ENCODE peak calls at places on chromosomes 6 and 20, in four cellular contexts. M, R, N and D are unnamed samples.

GRCh38 chr20:25136643-25137559 is 55.0 kb upstream of the VSX1 start:
- DNase-seq in M (peak; percentile 87), R (no peak), N (no peak), D (peak; percentile 39)

GRCh38 chr6:2482773-2483172 is 237.4 kb upstream of the GMDS start:
- DNase-seq in M (no peak), R (no peak), N (no peak), D (no peak)

GRCh38 chr6:80517525-80517924 is 411.1 kb downstream of the BCKDHB start:
- DNase-seq in M (no peak), R (no peak), N (no peak), D (no peak)

GRCh38 chr6:21500314-21500713 is 93.2 kb upstream of the SOX4 start:
- DNase-seq in M (no peak), R (no peak), N (no peak), D (no peak)

GRCh38 chr20:53826597-53827291 is 233.1 kb upstream of the ZNF217 start:
- DNase-seq in M (peak; percentile 18), R (no peak), N (no peak), D (no peak)

GRCh38 chr6:112879920-112880413 is 532.8 kb downstream of the RFPL4B start:
- DNase-seq in M (no peak), R (peak; percentile 97), N (peak; percentile 61), D (peak; percentile 44)

GRCh38 chr6:129672883-129673631 is 36.9 kb downstream of the ARHGAP18 start:
- DNase-seq in M (peak; percentile 87), R (no peak), N (no peak), D (peak; percentile 66)

GRCh38 chr20:6058684-6059295 is 4.9 kb upstream of the LRRN4 start:
- DNase-seq in M (no peak), R (no peak), N (no peak), D (peak; percentile 42)

GRCh38 chr6:43883698-43884659 is 114.0 kb downstream of the VEGFA start:
- DNase-seq in M (no peak), R (no peak), N (no peak), D (no peak)

GRCh38 chr6:26286168-26286854 is 78.7 kb upstream of the BTN3A2 start:
- DNase-seq in M (peak; percentile 68), R (peak; percentile 56), N (peak; percentile 86), D (peak; percentile 62)

GRCh38 chr6:82277686-82278085 is 30.1 kb upstream of the IBTK start:
- DNase-seq in M (no peak), R (no peak), N (no peak), D (no peak)

GRCh38 chr6:52672422-52673025 is 1.6 kb downstream of the TMEM14A start:
- DNase-seq in M (peak; percentile 45), R (no peak), N (no peak), D (peak; percentile 66)

GRCh38 chr6:51626391-51626790 is 461.0 kb downstream of the PKHD1 start:
- DNase-seq in M (no peak), R (no peak), N (no peak), D (no peak)

GRCh38 chr6:133637874-133638273 is 251.0 kb upstream of the TCF21 start:
- DNase-seq in M (no peak), R (peak; percentile 26), N (no peak), D (no peak)

GRCh38 chr6:87909849-87910248 is 137.8 kb upstream of the SPACA1 start:
- DNase-seq in M (peak; percentile 61), R (no peak), N (no peak), D (no peak)

GRCh38 chr6:107290491-107290890 is 168.9 kb downstream of the PDSS2 start:
- DNase-seq in M (no peak), R (no peak), N (no peak), D (peak; percentile 28)

GRCh38 chr20:41639630-41640029 is 21.5 kb upstream of the CHD6 start:
- DNase-seq in M (no peak), R (no peak), N (no peak), D (peak; percentile 15)

GRCh38 chr6:112184996-112185395 is 69.4 kb downstream of the LAMA4 start:
- DNase-seq in M (no peak), R (no peak), N (no peak), D (no peak)

GRCh38 chr6:67345946-67346345 is 1289.1 kb upstream of the ADGRB3 start:
- DNase-seq in M (no peak), R (no peak), N (no peak), D (no peak)

GRCh38 chr6:143607959-143608358 is 69.8 kb upstream of the PHACTR2 start:
- DNase-seq in M (no peak), R (no peak), N (no peak), D (no peak)

GRCh38 chr6:130010387-130010786 is 8.0 kb upstream of the L3MBTL3 start:
- DNase-seq in M (no peak), R (no peak), N (no peak), D (no peak)

GRCh38 chr6:128456510-128457244 is 63.7 kb downstream of the PTPRK start:
- DNase-seq in M (no peak), R (no peak), N (no peak), D (no peak)

GRCh38 chr6:144334150-144334708 is 49.1 kb downstream of the UTRN start:
- DNase-seq in M (no peak), R (no peak), N (peak; percentile 44), D (no peak)

GRCh38 chr6:131107166-131107565 is 28.1 kb upstream of the AKAP7 start:
- DNase-seq in M (peak; percentile 96), R (no peak), N (no peak), D (no peak)

GRCh38 chr20:49529470-49529869 is 38.5 kb downstream of the PTGIS start:
- DNase-seq in M (no peak), R (no peak), N (no peak), D (no peak)

GRCh38 chr6:56713285-56713684 is 70.6 kb upstream of the DST start:
- DNase-seq in M (peak; percentile 89), R (peak; percentile 39), N (no peak), D (peak; percentile 76)

GRCh38 chr6:133546098-133546497 is 304.9 kb downstream of the EYA4 start:
- DNase-seq in M (peak; percentile 97), R (no peak), N (no peak), D (no peak)

GRCh38 chr20:48463916-48464315 is 363.9 kb downstream of the PREX1 start:
- DNase-seq in M (peak; percentile 63), R (no peak), N (no peak), D (peak; percentile 39)

GRCh38 chr6:42889815-42890214 is 10.4 kb downstream of the RPL7L1 start:
- DNase-seq in M (no peak), R (no peak), N (no peak), D (no peak)

GRCh38 chr6:35174043-35174434 is 32.9 kb upstream of the TCP11 start:
- DNase-seq in M (no peak), R (no peak), N (no peak), D (no peak)
- H3K56ac ChIP-seq in M (no peak overlapping the region), R (no peak overlapping the region), N (no peak overlapping the region), D (no peak overlapping the region)

GRCh38 chr20:56805313-56805712 is 176.2 kb downstream of the TFAP2C start:
- DNase-seq in M (no peak), R (no peak), N (no peak), D (no peak)
- H2BK120ac ChIP-seq in M (no peak overlapping the region), R (no peak overlapping the region), N (peak overlapping the region; percentile 92), D (no peak overlapping the region)

GRCh38 chr6:114524081-114524480 is 181.3 kb upstream of the HS3ST5 start:
- DNase-seq in M (no peak), R (no peak), N (no peak), D (no peak)

GRCh38 chr6:114520976-114521375 is 178.2 kb upstream of the HS3ST5 start:
- DNase-seq in M (no peak), R (no peak), N (no peak), D (no peak)

GRCh38 chr6:114521926-114522325 is 179.1 kb upstream of the HS3ST5 start:
- DNase-seq in M (no peak), R (no peak), N (no peak), D (no peak)

GRCh38 chr6:114523508-114523907 is 180.7 kb upstream of the HS3ST5 start:
- DNase-seq in M (no peak), R (no peak), N (no peak), D (no peak)
- H4K5ac ChIP-seq in M (no peak overlapping the region), R (no peak overlapping the region), N (no peak overlapping the region), D (no peak overlapping the region)

DNA sequence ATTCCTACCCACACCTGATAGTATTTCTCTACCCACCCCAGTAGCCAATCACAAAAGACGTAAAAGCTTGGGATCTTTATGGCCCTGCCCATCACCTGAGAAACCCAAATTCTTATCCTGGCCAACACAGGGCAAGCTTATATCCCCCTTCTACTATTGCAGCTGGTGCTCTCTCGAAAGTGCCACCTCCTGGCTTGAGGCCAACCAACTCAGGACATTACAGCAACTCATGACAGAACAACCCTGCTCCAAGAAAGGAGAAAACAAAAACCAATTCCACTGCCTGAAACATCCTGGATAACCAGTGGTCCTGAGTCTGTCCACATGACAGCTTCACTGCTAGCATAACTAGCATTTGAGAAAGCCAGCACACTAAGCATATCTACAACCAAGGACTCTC is 97.9 kb downstream of the CFAP61 start:
- DNase-seq in M (no peak), R (no peak), N (no peak), D (no peak)
- H3K56ac ChIP-seq in M (no peak overlapping the region), R (no peak overlapping the region), N (no peak overlapping the region), D (no peak overlapping the region)

DNA sequence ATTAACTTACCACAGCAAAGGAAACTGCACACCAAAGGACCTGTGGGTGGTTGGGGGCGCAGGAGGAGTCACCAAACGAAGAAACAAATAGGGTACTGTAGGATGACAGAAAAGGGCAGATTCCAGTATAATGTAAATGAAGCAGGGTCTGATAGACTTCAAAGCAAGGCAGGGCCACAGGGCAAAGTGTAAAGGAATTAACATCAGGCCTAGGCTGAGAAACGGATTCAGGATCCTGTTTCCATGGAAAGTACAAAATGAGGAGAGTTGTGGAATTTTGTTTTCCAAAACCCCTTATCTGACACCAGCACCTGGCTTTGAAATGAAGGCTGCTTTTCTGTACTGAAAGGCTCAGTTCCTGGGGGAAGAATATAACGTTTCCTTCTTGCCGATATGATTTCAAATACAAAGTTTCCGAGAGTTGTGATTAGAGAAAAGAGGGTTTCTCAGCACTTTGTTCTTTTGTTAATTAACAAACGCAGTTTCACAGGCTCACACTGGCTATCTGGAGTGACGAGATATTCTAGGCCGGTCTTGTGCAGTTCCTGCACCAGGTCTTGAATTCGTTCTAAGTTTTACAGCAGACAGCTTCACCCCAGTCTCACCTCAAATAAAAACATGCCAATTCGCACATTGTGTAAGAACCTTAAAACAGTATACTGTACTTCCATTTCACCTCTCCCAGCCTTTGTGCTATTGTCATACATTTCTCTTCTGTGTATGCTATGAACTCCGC is 5.8 kb downstream of the DEFB123 start:
- DNase-seq in M (no peak), R (no peak), N (no peak), D (no peak)
- H2BK120ac ChIP-seq in M (no peak overlapping the region), R (no peak overlapping the region), N (no peak overlapping the region), D (no peak overlapping the region)

DNA sequence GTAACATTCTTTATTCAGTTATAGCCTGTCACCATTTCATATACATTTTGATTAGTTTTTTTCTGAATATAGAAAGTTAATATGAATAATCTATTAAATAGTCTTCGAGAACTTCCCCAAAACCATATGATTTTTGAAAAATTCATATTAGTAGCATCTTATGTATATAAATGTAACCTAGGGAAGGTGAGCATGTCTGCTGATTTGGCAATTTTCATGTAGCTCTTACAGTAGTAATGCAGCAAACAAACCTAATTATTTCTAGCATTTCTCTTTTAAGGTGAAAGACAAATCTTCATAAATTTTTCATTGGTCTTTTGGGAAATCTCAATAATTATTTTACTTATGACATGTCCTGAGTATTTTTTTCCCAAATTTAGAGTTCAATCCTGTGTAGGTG is 939.0 kb downstream of the TBC1D32 start:
- DNase-seq in M (no peak), R (no peak), N (no peak), D (no peak)
- H4K5ac ChIP-seq in M (no peak overlapping the region), R (no peak overlapping the region), N (no peak overlapping the region), D (no peak overlapping the region)